ENCODE peak calls at places on chromosomes 7 and 10, in four cellular contexts. U, B, Y and E are unnamed samples.

GRCh38 chr7:159109092-159110035 is 35.3 kb downstream of the VIPR2 start:
- DNase-seq in U (no peak), Y (no peak), B (no peak), E (no peak)

GRCh38 chr7:110514973-110515372 is 576.0 kb upstream of the LRRN3 start:
- DNase-seq in Y (no peak), U (no peak), B (no peak), E (no peak)

GRCh38 chr7:151378011-151378410 is 31.8 kb downstream of the WDR86 start:
- DNase-seq in B (no peak), Y (no peak), U (no peak), E (no peak)

GRCh38 chr7:38760226-38760625 is 129.1 kb upstream of the AMPH start:
- DNase-seq in U (no peak), Y (no peak), B (no peak), E (no peak)

GRCh38 chr7:69177941-69178494 is 420.3 kb upstream of the AUTS2 start:
- DNase-seq in Y (no peak), U (no peak), B (no peak), E (no peak)

GRCh38 chr7:24717247-24717622 is 40.0 kb downstream of the GSDME start:
- DNase-seq in U (no peak), Y (no peak), B (no peak), E (no peak)

GRCh38 chr7:107856806-107857540 is 34.0 kb upstream of the DLD start:
- DNase-seq in B (no peak), U (no peak), Y (no peak), E (no peak)

GRCh38 chr10:112678987-112679386 is 232.0 kb downstream of the VTI1A start:
- DNase-seq in Y (no peak), B (no peak), U (no peak), E (no peak)

GRCh38 chr10:133350950-133351329 is 3.8 kb downstream of the PRAP1 start:
- DNase-seq in U (peak), Y (no peak), B (no peak), E (no peak)

GRCh38 chr10:38159007-38159406 is 64.9 kb downstream of the ZNF37A start:
- DNase-seq in B (no peak), U (no peak), Y (peak), E (peak)

GRCh38 chr7:135492151-135492550 is 17.8 kb downstream of the CNOT4 start:
- DNase-seq in U (no peak), B (no peak), Y (no peak), E (no peak)

GRCh38 chr10:130257897-130258296 is 121.7 kb downstream of the GLRX3 start:
- DNase-seq in U (no peak), Y (no peak), B (no peak), E (no peak)

GRCh38 chr10:77710759-77711682 is 73.4 kb upstream of the KCNMA1 start:
- DNase-seq in U (peak), B (peak), Y (peak), E (peak)

GRCh38 chr10:53957401-53957800 is 843.6 kb downstream of the PCDH15 start:
- DNase-seq in Y (peak), U (no peak), B (no peak), E (peak)

GRCh38 chr7:44716205-44716604 is 32.4 kb upstream of the ZMIZ2 start:
- DNase-seq in Y (no peak), B (no peak), U (no peak), E (no peak)

GRCh38 chr10:43287056-43288007 is 20.5 kb upstream of the RASGEF1A start:
- DNase-seq in U (no peak), Y (peak), B (peak), E (peak)

GRCh38 chr10:72030762-72031543 is 57.4 kb downstream of the SPOCK2 start:
- DNase-seq in U (no peak), Y (no peak), B (peak), E (no peak)

GRCh38 chr10:102461187-102462054 is 10.1 kb upstream of the C10orf95 start:
- DNase-seq in U (peak), Y (peak), B (peak), E (peak)

GRCh38 chr10:61623101-61623500 is 39.6 kb upstream of the CABCOCO1 start:
- DNase-seq in Y (no peak), B (no peak), U (no peak), E (no peak)

GRCh38 chr10:111281516-111281915 is 204.7 kb downstream of the ADRA2A start:
- DNase-seq in U (no peak), B (no peak), Y (peak), E (no peak)

GRCh38 chr7:70486977-70487376 is 645.0 kb upstream of the GALNT17 start:
- DNase-seq in U (no peak), B (no peak), Y (peak), E (peak)

GRCh38 chr10:4038000-4038399 is 253.0 kb upstream of the KLF6 start:
- DNase-seq in Y (no peak), U (no peak), B (no peak), E (no peak)

GRCh38 chr10:106866244-106866845 is 298.2 kb downstream of the SORCS1 start:
- DNase-seq in Y (no peak), B (no peak), U (no peak), E (no peak)

GRCh38 chr10:91756286-91756685 is 41.9 kb upstream of the TNKS2 start:
- DNase-seq in B (no peak), U (no peak), Y (peak), E (peak)

GRCh38 chr7:41885078-41885477 is 182.2 kb upstream of the INHBA start:
- DNase-seq in B (no peak), Y (peak), U (no peak), E (peak)

GRCh38 chr10:76001019-76001418 is 569.6 kb downstream of the LRMDA start:
- DNase-seq in Y (no peak), U (no peak), B (no peak), E (no peak)

GRCh38 chr10:59675812-59676211 is 33.8 kb downstream of the SLC16A9 start:
- DNase-seq in U (no peak), B (peak), Y (no peak), E (no peak)

GRCh38 chr7:132045481-132045980 is 489.1 kb upstream of the PODXL start:
- DNase-seq in B (no peak), U (no peak), Y (no peak), E (no peak)

GRCh38 chr10:104349623-104350142 is 4.0 kb upstream of the CFAP58 start:
- DNase-seq in Y (peak), B (no peak), U (peak), E (peak)

GRCh38 chr7:145339319-145339718 is 503.5 kb upstream of the TPK1 start:
- DNase-seq in U (no peak), B (no peak), Y (no peak), E (no peak)

GRCh38 chr7:141071260-141071854 is 2.5 kb upstream of the TMEM178B start:
- DNase-seq in Y (peak), B (no peak), U (peak), E (no peak)

GRCh38 chr7:26449175-26450165 is 157.8 kb downstream of the SNX10 start:
- DNase-seq in Y (peak), U (no peak), B (no peak), E (peak)

GRCh38 chr10:16843252-16843870 is 26.1 kb upstream of the RSU1 start:
- DNase-seq in B (no peak), Y (peak), U (peak), E (peak)

GRCh38 chr10:100341953-100342626 is 4.9 kb upstream of the SCD start:
- DNase-seq in B (peak), U (peak), Y (peak), E (peak)

GRCh38 chr7:91043181-91043580 is 221.1 kb upstream of the FZD1 start:
- DNase-seq in Y (no peak), U (no peak), B (no peak), E (no peak)

GRCh38 chr10:125543796-125544195 is 139.2 kb downstream of the TEX36 start:
- DNase-seq in U (no peak), B (no peak), Y (no peak), E (no peak)

GRCh38 chr10:15348579-15348978 is 22.5 kb downstream of the FAM171A1 start:
- DNase-seq in Y (no peak), U (no peak), B (no peak), E (no peak)

GRCh38 chr10:103231047-103231551 is 14.6 kb upstream of the RPEL1 start:
- DNase-seq in U (no peak), Y (peak), B (peak), E (peak)

GRCh38 chr7:123876557-123877256 is 31.7 kb downstream of the HYAL4 start:
- DNase-seq in U (no peak), B (no peak), Y (no peak), E (no peak)

GRCh38 chr7:123867220-123867619 is 22.3 kb downstream of the HYAL4 start:
- DNase-seq in U (no peak), Y (peak), B (no peak), E (peak)

GRCh38 chr7:123872908-123873307 is 27.9 kb downstream of the HYAL4 start:
- DNase-seq in Y (no peak), U (no peak), B (no peak), E (no peak)

GRCh38 chr7:123871998-123872867 is 27.3 kb downstream of the HYAL4 start:
- DNase-seq in B (peak), U (peak), Y (peak), E (peak)
- TF ChIP-seq CTCF in B (peak), U (peak), Y (peak), E (peak)

DNA sequence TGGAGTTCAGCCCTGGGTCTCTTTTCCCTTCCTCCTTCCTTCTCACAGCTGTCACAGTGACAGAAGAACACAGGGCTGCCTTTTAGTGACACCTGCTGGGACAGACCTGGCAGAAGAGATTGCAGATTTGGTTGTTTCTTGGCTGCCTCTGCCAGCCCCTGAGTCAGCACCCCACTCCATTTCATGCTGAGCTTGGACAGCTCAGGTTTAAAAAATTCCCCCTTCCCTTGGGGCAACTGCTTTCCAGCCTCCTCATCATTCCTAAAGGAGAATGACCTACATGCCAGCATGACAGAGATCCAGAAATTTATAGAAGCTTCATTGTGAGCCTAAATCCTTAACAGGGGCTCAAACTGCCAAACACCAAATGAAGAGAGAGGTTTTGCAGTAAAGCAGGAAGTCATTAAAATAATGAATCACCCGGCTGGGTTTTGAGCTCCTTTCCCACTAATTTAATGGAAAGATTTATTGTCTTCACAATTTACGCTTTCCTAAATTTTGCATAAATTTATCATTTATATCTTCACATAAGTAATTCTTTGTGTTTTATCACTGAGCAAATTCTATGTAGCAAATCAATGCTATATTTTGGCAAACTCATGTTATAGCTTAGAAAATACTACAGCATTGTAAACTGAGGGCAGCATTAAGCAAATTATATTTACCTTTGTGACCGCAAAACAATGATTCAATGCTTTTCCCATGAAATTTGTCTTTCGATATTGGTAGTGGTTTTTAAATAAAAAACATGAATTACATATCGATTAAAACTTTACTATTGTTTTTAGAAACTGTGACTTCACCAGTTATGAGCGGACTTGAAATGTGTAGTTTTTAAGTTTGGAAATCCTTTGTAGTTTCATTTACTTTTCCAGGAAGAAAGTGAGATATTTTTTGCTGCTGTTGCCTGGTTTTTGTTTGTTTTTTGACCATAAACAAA is 399.5 kb upstream of the ANKRD30A start:
- DNase-seq in U (no peak), Y (peak), B (no peak), E (peak)
- TF ChIP-seq CTCF in U (peak), Y (peak), B (no peak), E (peak)

DNA sequence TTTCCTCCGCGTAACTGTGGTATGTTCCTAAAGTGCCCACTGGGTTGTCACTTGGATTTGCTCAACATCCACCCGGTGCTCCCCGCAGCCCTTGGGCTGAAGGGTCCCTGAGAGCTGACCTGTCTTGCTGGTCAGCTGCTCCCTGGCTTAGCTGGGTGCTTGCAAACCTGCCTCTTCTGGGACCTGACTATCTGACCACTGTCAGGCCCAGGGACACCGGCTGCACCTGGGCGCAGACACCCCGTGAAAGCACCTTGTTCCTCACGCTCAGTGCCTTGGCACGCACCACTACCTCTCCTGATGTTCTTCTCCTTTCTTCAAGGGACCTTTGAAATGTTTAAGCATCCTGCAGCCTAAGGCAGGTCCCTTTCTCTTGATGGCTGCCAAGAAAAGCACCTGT is 26.6 kb upstream of the LARP4B start:
- DNase-seq in B (no peak), U (no peak), Y (no peak), E (no peak)
- TF ChIP-seq CTCF in B (no peak), U (no peak), Y (no peak), E (no peak)

GRCh38 chr7:81510122-81510521 is 259.7 kb downstream of the HGF start:
- DNase-seq in Y (no peak), U (no peak), B (no peak), E (no peak)
- TF ChIP-seq CTCF in Y (no peak), U (no peak), B (no peak), E (no peak)